ENCODE peak calls at places on chromosomes 16 and 17, in six cellular contexts. I, T, N, C, V and P are unnamed samples.

GRCh38 chr16:47370536-47370935 is 90.3 kb downstream of the ITFG1 start:
- DNase-seq in I (no peak), T (no peak), N (no peak), C (no peak), V (no peak), P (no peak)

GRCh38 chr17:4956493-4957061 is 5.7 kb downstream of the ENO3 start:
- DNase-seq in I (peak; percentile 67), T (no peak), N (no peak), C (no peak), V (no peak), P (peak; percentile 61)

GRCh38 chr17:49035470-49036269 is 38.5 kb downstream of the IGF2BP1 start:
- DNase-seq in I (peak; percentile 36), T (no peak), N (no peak), C (peak; percentile 35), V (no peak), P (peak; percentile 64)

GRCh38 chr16:49567940-49568339 is 194.3 kb downstream of the C16orf78 start:
- DNase-seq in I (no peak), T (no peak), N (no peak), C (no peak), V (no peak), P (peak; percentile 17)

GRCh38 chr17:27578718-27579085 is 52.3 kb upstream of the LGALS9 start:
- DNase-seq in I (no peak), T (no peak), N (no peak), C (no peak), V (no peak), P (peak; percentile 87)

GRCh38 chr16:87435399-87436224 is 43.5 kb downstream of the MAP1LC3B start:
- DNase-seq in I (no peak), T (no peak), N (peak; percentile 37), C (peak; percentile 29), V (no peak), P (no peak)

GRCh38 chr17:43915561-43915960 is 8.2 kb upstream of the MPP2 start:
- DNase-seq in I (no peak), T (no peak), N (no peak), C (no peak), V (no peak), P (no peak)

GRCh38 chr17:3864534-3864933 is 18.5 kb upstream of the NCBP3 start:
- DNase-seq in I (no peak), T (no peak), N (no peak), C (no peak), V (no peak), P (no peak)

GRCh38 chr17:74807925-74808324 is 31.8 kb upstream of the NAT9 start:
- DNase-seq in I (no peak), T (no peak), N (no peak), C (no peak), V (no peak), P (no peak)

GRCh38 chr16:52549011-52549692 is 2.2 kb upstream of the TOX3 start:
- DNase-seq in I (no peak), T (no peak), N (no peak), C (no peak), V (no peak), P (no peak)

GRCh38 chr17:73325527-73325842 is 13.7 kb upstream of the CDC42EP4 start:
- DNase-seq in I (no peak), T (no peak), N (peak; percentile 66), C (peak; percentile 65), V (no peak), P (no peak)

GRCh38 chr16:57115504-57116182 is 23.3 kb downstream of the CPNE2 start:
- DNase-seq in I (no peak), T (no peak), N (no peak), C (no peak), V (no peak), P (no peak)

GRCh38 chr17:40019140-40019991 is 4.1 kb downstream of the CSF3 start:
- DNase-seq in I (no peak), T (no peak), N (peak; percentile 87), C (peak; percentile 77), V (no peak), P (no peak)

GRCh38 chr17:60560860-60561257 is 34.8 kb upstream of the APPBP2 start:
- DNase-seq in I (no peak), T (no peak), N (no peak), C (no peak), V (no peak), P (no peak)

GRCh38 chr16:86498661-86499493 is 11.4 kb upstream of the FOXF1 start:
- DNase-seq in I (no peak), T (no peak), N (no peak), C (no peak), V (no peak), P (no peak)

GRCh38 chr16:50096791-50097190 is 31.0 kb downstream of the HEATR3 start:
- DNase-seq in I (no peak), T (no peak), N (peak; percentile 81), C (no peak), V (no peak), P (no peak)

GRCh38 chr17:74999523-74999922 is 12.1 kb downstream of the CDR2L start:
- DNase-seq in I (no peak), T (no peak), N (no peak), C (no peak), V (no peak), P (no peak)

GRCh38 chr17:41417576-41418015 is 6.8 kb downstream of the KRT37 start:
- DNase-seq in I (no peak), T (no peak), N (no peak), C (no peak), V (peak; percentile 39), P (peak; percentile 5)

GRCh38 chr17:62303476-62303875 is 76.9 kb upstream of the EFCAB3 start:
- DNase-seq in I (no peak), T (no peak), N (no peak), C (no peak), V (no peak), P (no peak)

GRCh38 chr17:81317992-81318391 is 22.9 kb upstream of the SLC38A10 start:
- DNase-seq in I (no peak), T (no peak), N (no peak), C (no peak), V (no peak), P (no peak)

GRCh38 chr17:82006468-82007227 is 16.0 kb downstream of the CENPX start:
- DNase-seq in I (no peak), T (no peak), N (peak; percentile 43), C (peak; percentile 73), V (no peak), P (no peak)

GRCh38 chr17:10318540-10318939 is 54.3 kb downstream of the MYH13 start:
- DNase-seq in I (no peak), T (no peak), N (no peak), C (no peak), V (no peak), P (no peak)

GRCh38 chr16:85395913-85396878 is 216.9 kb upstream of the GSE1 start:
- DNase-seq in I (peak; percentile 33), T (no peak), N (no peak), C (no peak), V (no peak), P (no peak)

GRCh38 chr16:16150117-16150877 is 73.0 kb downstream of the ABCC6 start:
- DNase-seq in I (peak; percentile 84), T (no peak), N (no peak), C (peak; percentile 56), V (no peak), P (no peak)

GRCh38 chr17:74833501-74834361 is 26.0 kb downstream of the GRIN2C start:
- DNase-seq in I (no peak), T (no peak), N (peak; percentile 60), C (no peak), V (peak; percentile 82), P (no peak)

GRCh38 chr17:4789951-4790704 is 1.4 kb downstream of the GLTPD2 start:
- DNase-seq in I (peak; percentile 88), T (peak; percentile 73), N (peak; percentile 95), C (peak; percentile 80), V (peak; percentile 97), P (peak; percentile 92)

GRCh38 chr17:53253956-53254597 is 568.6 kb upstream of the KIF2B start:
- DNase-seq in I (no peak), T (no peak), N (no peak), C (no peak), V (no peak), P (no peak)

GRCh38 chr16:29021471-29021870 is 36.6 kb downstream of the LAT start:
- DNase-seq in I (no peak), T (no peak), N (no peak), C (no peak), V (no peak), P (no peak)